ENCODE peak calls at places on chromosomes 5 and 9, in five cellular contexts. L, W, R, J and T are unnamed samples.

GRCh38 chr9:69253057-69253456 is 72.0 kb upstream of the ENTREP1 start:
- DNase-seq in L (no peak), W (no peak), R (no peak), J (no peak), T (no peak)

GRCh38 chr5:6736106-6736505 is 22.9 kb downstream of the TENT4A start:
- DNase-seq in L (no peak), W (no peak), R (no peak), J (no peak), T (no peak)

GRCh38 chr9:92807031-92807756 is 42.6 kb upstream of the BICD2 start:
- DNase-seq in L (no peak), W (no peak), R (no peak), J (no peak), T (no peak)

GRCh38 chr5:148090200-148090599 is 26.4 kb downstream of the SPINK5 start:
- DNase-seq in L (no peak), W (no peak), R (no peak), J (no peak), T (no peak)

GRCh38 chr5:151288180-151288579 is 15.4 kb downstream of the SLC36A3 start:
- DNase-seq in L (no peak), W (peak; percentile 16), R (peak; percentile 6), J (no peak), T (no peak)

GRCh38 chr9:114696814-114697544 is 15.0 kb upstream of the TEX48 start:
- DNase-seq in L (peak; percentile 34), W (no peak), R (no peak), J (peak; percentile 65), T (peak; percentile 32)

GRCh38 chr9:99011161-99011709 is 67.5 kb downstream of the COL15A1 start:
- DNase-seq in L (no peak), W (no peak), R (no peak), J (no peak), T (no peak)

GRCh38 chr5:21070871-21071270 is 1082.9 kb upstream of the CDH18 start:
- DNase-seq in L (no peak), W (no peak), R (no peak), J (no peak), T (no peak)

GRCh38 chr5:72288923-72289322 is 31.1 kb downstream of the MRPS27 start:
- DNase-seq in L (no peak), W (no peak), R (no peak), J (no peak), T (no peak)

GRCh38 chr5:140632366-140633080 is 452 bp downstream of the CD14 start:
- DNase-seq in L (peak; percentile 39), W (no peak), R (no peak), J (no peak), T (peak; percentile 46)
- TF ChIP-seq POLR2A in L (no peak), W (no peak), R (no peak), J (no peak), T (no peak)

GRCh38 chr9:35730486-35730854 is 1.5 kb downstream of the TLN1 start:
- DNase-seq in L (no peak), W (no peak), R (no peak), J (no peak), T (no peak)

GRCh38 chr9:35729101-35729500 is 2.9 kb downstream of the TLN1 start:
- DNase-seq in L (no peak), W (no peak), R (no peak), J (no peak), T (no peak)

GRCh38 chr9:35731415-35732184 is 395 bp downstream of the TLN1 start:
- DNase-seq in L (no peak), W (peak; percentile 35), R (peak; percentile 53), J (no peak), T (no peak)

GRCh38 chr9:35728041-35728971 is 3.7 kb downstream of the TLN1 start:
- DNase-seq in L (no peak), W (peak; percentile 62), R (peak; percentile 91), J (no peak), T (no peak)

GRCh38 chr9:35729700-35730485 is 2.1 kb downstream of the TLN1 start:
- DNase-seq in L (no peak), W (peak; percentile 75), R (peak; percentile 41), J (no peak), T (no peak)
- TF ChIP-seq POLR2AphosphoS5 in L (no peak), W (peak; percentile 30), R (no peak), J (no peak), T (no peak)

GRCh38 chr5:73374520-73375235 is 73.9 kb downstream of the FOXD1 start:
- DNase-seq in L (no peak), W (no peak), R (no peak), J (no peak), T (no peak)
- TF ChIP-seq TAF1 in L (no peak), W (no peak), R (no peak), J (no peak), T (no peak)

GRCh38 chr9:35489313-35490154 is at the start of gene RUSC2:
- DNase-seq in L (peak; percentile 26), W (peak; percentile 76), R (peak; percentile 75), J (no peak), T (peak; percentile 17)
- TF ChIP-seq POLR2A in L (no peak), W (peak; percentile 66), R (peak; percentile 71), J (no peak), T (no peak)

GRCh38 chr5:160852049-160852448 is at the start of gene ATP10B:
- DNase-seq in L (no peak), W (no peak), R (no peak), J (no peak), T (no peak)
- TF ChIP-seq POLR2AphosphoS5 in L (no peak), W (no peak), R (no peak), J (no peak), T (no peak)

DNA sequence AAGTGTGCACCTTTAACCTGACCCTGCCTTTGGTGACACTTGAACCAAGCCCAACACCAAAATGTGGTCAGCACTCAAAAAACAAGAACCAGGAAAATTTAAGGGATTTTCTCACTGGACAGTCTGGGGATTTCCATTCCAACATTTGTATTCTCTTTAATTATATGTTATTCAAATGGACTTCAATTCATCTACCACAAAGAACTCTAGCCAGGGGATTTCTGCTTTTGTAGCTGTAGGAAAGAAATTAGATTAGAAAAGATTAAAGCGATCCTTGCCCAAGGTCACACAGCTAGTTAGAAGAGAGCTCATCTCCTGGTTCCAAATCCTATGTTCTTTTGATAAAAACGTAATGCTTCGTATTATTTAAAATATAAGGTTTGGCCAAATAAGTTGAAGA is 94.8 kb upstream of the JAK2 start:
- DNase-seq in L (no peak), W (no peak), R (no peak), J (no peak), T (no peak)
- TF ChIP-seq TAF1 in L (no peak), W (no peak), R (no peak), J (no peak), T (no peak)

GRCh38 chr9:73357607-73358006 is 205.9 kb downstream of the ANXA1 start:
- DNase-seq in L (no peak), W (peak; percentile 17), R (no peak), J (no peak), T (no peak)
- TF ChIP-seq POLR2A in L (no peak), W (no peak), R (no peak), J (no peak), T (no peak)

DNA sequence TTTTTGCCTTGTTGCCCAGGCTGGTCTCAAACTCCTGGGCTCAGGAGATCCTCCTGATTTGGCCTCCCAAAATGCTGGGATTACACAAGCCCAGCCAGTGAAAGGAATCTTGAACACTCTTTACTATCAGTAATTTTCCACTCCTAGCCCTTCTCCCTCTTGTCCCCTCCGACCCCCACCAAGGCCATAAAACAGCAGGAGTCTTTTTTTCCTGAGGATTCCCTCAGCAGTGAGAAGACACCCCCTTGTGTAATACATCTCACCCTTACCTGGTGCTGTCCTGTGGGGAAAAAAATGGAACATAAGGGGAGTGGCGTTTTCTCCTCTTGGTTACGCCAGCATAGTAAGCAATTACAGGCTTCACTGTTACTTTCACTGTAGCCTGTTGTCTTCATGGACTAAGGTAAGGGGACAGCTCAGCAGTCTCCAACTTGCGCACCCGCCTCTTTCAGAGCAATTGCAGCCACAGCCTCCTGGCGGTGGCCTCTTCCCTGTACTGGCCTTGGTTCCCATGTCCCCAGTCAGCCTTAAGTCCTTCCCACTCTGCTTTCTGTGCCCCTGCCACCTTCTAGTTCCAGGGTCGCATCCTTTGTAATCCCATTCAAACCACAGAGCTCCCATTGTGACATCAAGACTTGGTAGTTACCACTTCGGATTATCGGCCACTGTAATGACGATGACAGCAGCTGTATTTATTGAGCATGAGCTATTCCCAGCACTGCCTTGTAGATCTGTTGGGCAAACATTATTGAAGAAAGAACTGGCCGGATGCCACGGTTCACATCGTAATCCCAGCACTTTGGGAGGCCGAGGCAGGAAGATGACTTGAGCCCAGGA is 10.0 kb downstream of the NAIF1 start:
- DNase-seq in L (no peak), W (no peak), R (peak; percentile 74), J (no peak), T (no peak)
- TF ChIP-seq POLR2AphosphoS5 in L (no peak), W (no peak), R (no peak), J (no peak), T (no peak)

GRCh38 chr5:38673671-38674071 is 117.2 kb upstream of the LIFR start:
- DNase-seq in L (no peak), W (no peak), R (peak; percentile 13), J (no peak), T (no peak)

GRCh38 chr5:38670878-38671277 is 114.4 kb upstream of the LIFR start:
- DNase-seq in L (no peak), W (no peak), R (no peak), J (no peak), T (no peak)

GRCh38 chr5:38670066-38670465 is 113.6 kb upstream of the LIFR start:
- DNase-seq in L (no peak), W (no peak), R (no peak), J (no peak), T (no peak)

GRCh38 chr5:38675443-38675842 is 119.0 kb upstream of the LIFR start:
- DNase-seq in L (no peak), W (no peak), R (no peak), J (no peak), T (no peak)

DNA sequence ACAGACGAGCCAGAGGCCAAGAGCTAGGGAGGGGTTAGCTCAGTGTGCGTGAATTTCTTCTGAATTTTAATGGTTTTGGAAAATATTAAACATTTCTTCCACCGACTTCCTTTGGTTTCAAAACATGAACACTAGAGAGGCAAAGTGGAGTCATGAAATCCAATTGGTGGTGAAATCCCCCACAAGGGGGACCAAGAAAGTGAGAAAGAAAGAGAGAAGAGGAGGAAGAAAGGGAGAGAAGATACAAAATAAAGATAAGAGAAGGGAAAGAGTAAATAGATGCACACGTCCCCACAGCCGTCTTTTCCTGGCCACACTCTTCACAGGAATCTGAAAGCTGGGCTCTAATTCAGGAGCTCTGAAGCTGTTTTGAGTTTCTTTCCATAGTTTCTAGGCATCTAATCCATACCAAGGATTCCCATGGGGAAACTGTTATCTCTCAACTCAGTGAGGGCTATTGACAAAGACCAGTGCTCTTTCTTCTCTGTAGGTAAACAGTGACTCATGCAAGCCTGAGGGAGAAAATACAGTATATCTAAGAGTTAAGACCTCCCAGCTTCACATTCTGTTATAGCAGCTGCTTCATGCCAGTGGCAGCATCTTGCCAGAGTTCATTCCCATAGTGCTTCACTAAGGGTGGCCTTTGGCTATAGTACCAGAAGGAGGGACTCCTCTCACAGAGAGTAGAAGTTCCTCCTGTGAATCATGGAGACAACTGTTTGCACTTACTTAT is 115.8 kb upstream of the LIFR start:
- DNase-seq in L (no peak), W (no peak), R (peak; percentile 64), J (no peak), T (no peak)
- TF ChIP-seq TAF1 in L (no peak), W (no peak), R (no peak), J (no peak), T (no peak)